ENCODE peak calls at places on chromosomes 1 and 21, in eight cellular contexts. One of them, this sample, is unnamed.

GRCh38 chr1:64701886-64702285 is 43.0 kb upstream of the RAVER2 start:
- DNase-seq in aorta: no peak
- DNase-seq in activated CD4-positive, alpha-beta T cell treated with anti-CD3 and anti-CD28 coated beads, Interleukin-2, amount 10 ng/mL, durations not matched to agents 7 days and 5 days: no peak
- DNase-seq in A549: no peak
- DNase-seq in Daoy: no peak
- DNase-seq in foreskin melanocyte: no peak
- DNase-seq in B cell: no peak
- DNase-seq in GDM1: no peak
- DNase-seq in this sample: no peak

GRCh38 chr1:119435061-119435460 is 20.1 kb downstream of the HSD3B2 start:
- DNase-seq in GDM1: no peak
- DNase-seq in foreskin melanocyte: no peak
- DNase-seq in activated CD4-positive, alpha-beta T cell treated with anti-CD3 and anti-CD28 coated beads, Interleukin-2, amount 10 ng/mL, durations not matched to agents 7 days and 5 days: no peak
- DNase-seq in B cell: no peak
- DNase-seq in Daoy: peak; percentile 46
- DNase-seq in aorta: no peak
- DNase-seq in A549: no peak
- DNase-seq in this sample: no peak

GRCh38 chr1:40699787-40700186 is 8.3 kb downstream of the NFYC start:
- DNase-seq in activated CD4-positive, alpha-beta T cell treated with anti-CD3 and anti-CD28 coated beads, Interleukin-2, amount 10 ng/mL, durations not matched to agents 7 days and 5 days: no peak
- DNase-seq in aorta: no peak
- DNase-seq in Daoy: no peak
- DNase-seq in foreskin melanocyte: no peak
- DNase-seq in B cell: no peak
- DNase-seq in GDM1: no peak
- DNase-seq in A549: no peak
- DNase-seq in this sample: peak; percentile 58

GRCh38 chr1:234986750-234987414 is 141.8 kb downstream of the TOMM20 start:
- DNase-seq in B cell: no peak
- DNase-seq in GDM1: no peak
- DNase-seq in Daoy: no peak
- DNase-seq in activated CD4-positive, alpha-beta T cell treated with anti-CD3 and anti-CD28 coated beads, Interleukin-2, amount 10 ng/mL, durations not matched to agents 7 days and 5 days: no peak
- DNase-seq in foreskin melanocyte: peak; percentile 68
- DNase-seq in aorta: no peak
- DNase-seq in A549: no peak
- DNase-seq in this sample: no peak

GRCh38 chr1:92484171-92484471 is 2.6 kb downstream of the GFI1 start:
- DNase-seq in GDM1: no peak
- DNase-seq in aorta: no peak
- DNase-seq in A549: no peak
- DNase-seq in foreskin melanocyte: no peak
- DNase-seq in Daoy: no peak
- DNase-seq in B cell: no peak
- DNase-seq in activated CD4-positive, alpha-beta T cell treated with anti-CD3 and anti-CD28 coated beads, Interleukin-2, amount 10 ng/mL, durations not matched to agents 7 days and 5 days: no peak
- DNase-seq in this sample: no peak

GRCh38 chr1:244171241-244171985 is 120.3 kb downstream of the ZBTB18 start:
- DNase-seq in aorta: peak; percentile 50
- DNase-seq in Daoy: no peak
- DNase-seq in activated CD4-positive, alpha-beta T cell treated with anti-CD3 and anti-CD28 coated beads, Interleukin-2, amount 10 ng/mL, durations not matched to agents 7 days and 5 days: no peak
- DNase-seq in GDM1: no peak
- DNase-seq in B cell: no peak
- DNase-seq in foreskin melanocyte: no peak
- DNase-seq in A549: no peak
- DNase-seq in this sample: no peak

GRCh38 chr1:21511579-21512522 is 2.6 kb downstream of the ALPL start:
- DNase-seq in Daoy: peak; percentile 92
- DNase-seq in activated CD4-positive, alpha-beta T cell treated with anti-CD3 and anti-CD28 coated beads, Interleukin-2, amount 10 ng/mL, durations not matched to agents 7 days and 5 days: no peak
- DNase-seq in GDM1: no peak
- DNase-seq in B cell: peak; percentile 1
- DNase-seq in foreskin melanocyte: no peak
- DNase-seq in A549: no peak
- DNase-seq in aorta: peak; percentile 84
- DNase-seq in this sample: no peak

GRCh38 chr21:38289697-38290096 is 32.9 kb downstream of the KCNJ15 start:
- DNase-seq in B cell: no peak
- DNase-seq in activated CD4-positive, alpha-beta T cell treated with anti-CD3 and anti-CD28 coated beads, Interleukin-2, amount 10 ng/mL, durations not matched to agents 7 days and 5 days: no peak
- DNase-seq in aorta: peak; percentile 69
- DNase-seq in foreskin melanocyte: no peak
- DNase-seq in Daoy: peak; percentile 99
- DNase-seq in A549: no peak
- DNase-seq in GDM1: no peak
- DNase-seq in this sample: no peak

GRCh38 chr1:238953448-238953847 is 432.9 kb upstream of the CHRM3 start:
- DNase-seq in Daoy: no peak
- DNase-seq in GDM1: no peak
- DNase-seq in aorta: no peak
- DNase-seq in B cell: no peak
- DNase-seq in foreskin melanocyte: no peak
- DNase-seq in activated CD4-positive, alpha-beta T cell treated with anti-CD3 and anti-CD28 coated beads, Interleukin-2, amount 10 ng/mL, durations not matched to agents 7 days and 5 days: no peak
- DNase-seq in A549: no peak
- DNase-seq in this sample: no peak

GRCh38 chr1:212618466-212619210 is 10.1 kb downstream of the ATF3 start:
- DNase-seq in B cell: no peak
- DNase-seq in A549: no peak
- DNase-seq in foreskin melanocyte: no peak
- DNase-seq in GDM1: no peak
- DNase-seq in aorta: no peak
- DNase-seq in Daoy: no peak
- DNase-seq in activated CD4-positive, alpha-beta T cell treated with anti-CD3 and anti-CD28 coated beads, Interleukin-2, amount 10 ng/mL, durations not matched to agents 7 days and 5 days: no peak
- DNase-seq in this sample: no peak

This sample was measured in GM10248.